ENCODE peak calls at places on chromosomes 1 and 21, in seven cellular contexts. I is RPMI8226, M is HTR-8/SVneo, O is dorsolateral prefrontal cortex, Q is osteocyte, E is AML-193, C is mucosa of gallbladder. G is an unnamed sample.

GRCh38 chr21:20647603-20648002 is 350.6 kb upstream of the NCAM2 start:
- DNase-seq in I (no peak), M (peak), Q (no peak), E (no peak), C (no peak), O (no peak), G (no peak)

GRCh38 chr1:40032240-40032891 is 8.2 kb upstream of the CAP1 start:
- DNase-seq in O (peak), M (peak), C (peak), Q (no peak), E (peak), I (peak), G (no peak)

GRCh38 chr1:225860107-225860506 is 22.1 kb downstream of the TMEM63A start:
- DNase-seq in O (no peak), E (no peak), C (no peak), M (no peak), I (no peak), Q (no peak), G (no peak)

GRCh38 chr1:30756545-30757195 is 904 bp downstream of the LAPTM5 start:
- DNase-seq in E (peak), I (peak), M (peak), Q (no peak), O (no peak), C (peak), G (no peak)

GRCh38 chr1:235060607-235061470 is 67.8 kb downstream of the TOMM20 start:
- DNase-seq in C (peak), M (no peak), E (no peak), O (no peak), I (no peak), Q (no peak), G (no peak)

GRCh38 chr1:96487404-96487803 is 234.2 kb upstream of the PTBP2 start:
- DNase-seq in M (no peak), E (no peak), Q (no peak), I (no peak), O (no peak), C (no peak), G (no peak)

GRCh38 chr1:41769068-41769467 is 149.7 kb downstream of the HIVEP3 start:
- DNase-seq in M (no peak), I (no peak), Q (no peak), O (no peak), E (no peak), C (no peak), G (no peak)

GRCh38 chr1:211639500-211640361 is 35.7 kb downstream of the NEK2 start:
- DNase-seq in M (peak), I (no peak), E (no peak), C (no peak), O (no peak), Q (no peak), G (no peak)

GRCh38 chr1:36239941-36240637 is 15.8 kb downstream of the THRAP3 start:
- DNase-seq in M (no peak), O (no peak), E (no peak), I (no peak), C (no peak), Q (no peak), G (no peak)

GRCh38 chr1:15526021-15526489 is 593 bp upstream of the DNAJC16 start:
- DNase-seq in E (no peak), Q (no peak), C (no peak), I (peak), O (no peak), M (no peak), G (no peak)

GRCh38 chr1:2469103-2469940 is 6.8 kb upstream of the PLCH2 start:
- DNase-seq in I (no peak), C (no peak), Q (no peak), E (no peak), M (no peak), O (no peak), G (no peak)

GRCh38 chr1:225480825-225481434 is 53.1 kb upstream of the LBR start:
- DNase-seq in O (no peak), I (peak), E (peak), M (peak), C (peak), Q (peak), G (peak)

GRCh38 chr1:160124709-160125478 is 9.3 kb downstream of the ATP1A2 start:
- DNase-seq in M (peak), Q (no peak), C (no peak), E (no peak), I (peak), O (no peak), G (no peak)

G was measured in vagina.